ENCODE peak calls at places on chromosomes 5 and 9, in six cellular contexts. K is DMS53; Z is Ammon's horn; V is foreskin fibroblast; C is activated CD4-positive, alpha-beta T cell treated with anti-CD3 and anti-CD28 coated beads, Interleukin-2, amount 10 ng/mL, durations not matched to agents 7 days and 5 days; W is HT-29. B is an unnamed sample.

GRCh38 chr5:132489871-132490483 is 596 bp downstream of the IRF1 start:
- DNase-seq in V (peak; percentile 84), K (peak; percentile 82), W (peak; percentile 45), C (peak; percentile 57), Z (peak; percentile 49), B (peak; percentile 39)

GRCh38 chr5:140725799-140726471 is 25.7 kb downstream of the ZMAT2 start:
- DNase-seq in W (peak; percentile 70), V (peak; percentile 94), Z (no peak), C (peak; percentile 67), K (peak; percentile 97), B (peak; percentile 89)

GRCh38 chr9:37969130-37969529 is 65.2 kb upstream of the SLC25A51 start:
- DNase-seq in Z (no peak), K (peak; percentile 33), V (peak; percentile 46), C (no peak), W (peak; percentile 75), B (no peak)

GRCh38 chr5:114238771-114239313 is 123.0 kb upstream of the KCNN2 start:
- DNase-seq in V (peak; percentile 82), W (no peak), Z (peak; percentile 7), K (no peak), C (no peak), B (peak; percentile 20)

GRCh38 chr5:32115985-32116384 is 58.1 kb downstream of the GOLPH3 start:
- DNase-seq in K (no peak), C (no peak), W (no peak), Z (no peak), V (no peak), B (no peak)

GRCh38 chr9:36772449-36773370 is 200.0 kb downstream of the MELK start:
- DNase-seq in V (peak; percentile 41), W (no peak), C (no peak), Z (no peak), K (peak; percentile 56), B (peak; percentile 12)

GRCh38 chr5:107431998-107432397 is 238.7 kb downstream of the EFNA5 start:
- DNase-seq in Z (no peak), W (no peak), C (no peak), V (peak; percentile 83), K (peak; percentile 33), B (peak; percentile 80)

GRCh38 chr5:95261369-95262175 is 23.3 kb downstream of the MCTP1 start:
- DNase-seq in C (peak; percentile 17), K (peak; percentile 62), W (peak; percentile 14), V (peak; percentile 68), Z (peak; percentile 67), B (peak; percentile 45)

GRCh38 chr9:89408628-89409101 is 89.2 kb downstream of the SEMA4D start:
- DNase-seq in Z (peak; percentile 65), C (peak; percentile 85), W (no peak), V (no peak), K (no peak), B (no peak)

GRCh38 chr9:23842531-23843129 is 16.6 kb upstream of the ELAVL2 start:
- DNase-seq in K (peak; percentile 38), V (no peak), W (peak; percentile 12), C (no peak), Z (no peak), B (no peak)

GRCh38 chr5:90410178-90410762 is 714 bp upstream of the CETN3 start:
- DNase-seq in V (peak; percentile 10), Z (peak; percentile 16), W (no peak), K (peak; percentile 63), C (no peak), B (no peak)

GRCh38 chr5:79552984-79553383 is 39.0 kb upstream of the HOMER1 start:
- DNase-seq in W (no peak), Z (no peak), K (no peak), V (peak; percentile 86), C (peak; percentile 29), B (peak; percentile 28)

GRCh38 chr9:134688231-134688630 is 46.6 kb downstream of the COL5A1 start:
- DNase-seq in Z (no peak), K (no peak), C (no peak), V (no peak), W (no peak), B (no peak)

GRCh38 chr9:77816641-77817341 is 168.7 kb upstream of the GNA14 start:
- DNase-seq in K (no peak), Z (no peak), V (peak; percentile 50), W (no peak), C (no peak), B (no peak)

GRCh38 chr5:168401880-168402279 is 84.4 kb upstream of the RARS1 start:
- DNase-seq in V (no peak), C (no peak), Z (no peak), W (peak; percentile 92), K (peak; percentile 68), B (no peak)

GRCh38 chr5:77642915-77643653 is 4.6 kb upstream of the OTP start:
- DNase-seq in C (no peak), V (no peak), W (no peak), Z (no peak), K (peak; percentile 37), B (no peak)

GRCh38 chr9:76873056-76873792 is 32.7 kb downstream of the PRUNE2 start:
- DNase-seq in V (peak; percentile 82), W (no peak), K (no peak), C (no peak), Z (peak; percentile 85), B (peak; percentile 58)

GRCh38 chr5:160166069-160166972 is 47.1 kb upstream of the PWWP2A start:
- DNase-seq in C (no peak), V (no peak), K (no peak), W (no peak), Z (no peak), B (peak; percentile 7)

GRCh38 chr5:177552839-177553455 is 1.4 kb downstream of the FAM193B start:
- DNase-seq in W (no peak), V (peak; percentile 64), C (no peak), K (no peak), Z (no peak), B (peak; percentile 31)

GRCh38 chr9:115350548-115350947 is 232.6 kb upstream of the TNC start:
- DNase-seq in C (no peak), K (no peak), V (no peak), Z (no peak), W (no peak), B (no peak)

GRCh38 chr9:129037767-129038098 is 1.3 kb downstream of the MIGA2 start:
- DNase-seq in V (peak; percentile 39), K (no peak), W (no peak), Z (no peak), C (no peak), B (no peak)

GRCh38 chr9:123784513-123784912 is 145.4 kb downstream of the DENND1A start:
- DNase-seq in C (no peak), V (peak; percentile 89), Z (no peak), W (no peak), K (no peak), B (peak; percentile 91)

GRCh38 chr5:96259211-96259772 is 173.8 kb downstream of the PCSK1 start:
- DNase-seq in W (peak; percentile 24), K (peak; percentile 55), C (no peak), V (peak; percentile 67), Z (peak; percentile 24), B (peak; percentile 71)

GRCh38 chr9:96417610-96418073 is 528 bp downstream of the ZNF367 start:
- DNase-seq in V (no peak), W (peak; percentile 20), K (no peak), C (peak; percentile 25), Z (no peak), B (peak; percentile 7)

GRCh38 chr5:173268750-173269580 is 34.0 kb upstream of the NKX2-5 start:
- DNase-seq in W (no peak), K (no peak), Z (no peak), V (no peak), C (no peak), B (no peak)

GRCh38 chr5:1330847-1331831 is 13.8 kb downstream of the CLPTM1L start:
- DNase-seq in W (no peak), C (no peak), K (no peak), V (no peak), Z (no peak), B (no peak)

GRCh38 chr9:132647355-132647754 is 22.4 kb downstream of the DDX31 start:
- DNase-seq in C (no peak), K (no peak), V (peak; percentile 98), Z (no peak), W (no peak), B (peak; percentile 99)

GRCh38 chr9:134622896-134623407 is 18.7 kb upstream of the COL5A1 start:
- DNase-seq in V (no peak), K (no peak), C (no peak), Z (no peak), W (no peak), B (no peak)

B was measured in HCEC 1CT.